ENCODE peak calls at places on chromosomes 12 and 14, in six cellular contexts. One of them, this sample, is unnamed.

GRCh38 chr14:92990456-92991430 is 67.8 kb downstream of the CHGA start:
- DNase-seq in IMR-90: no peak
- DNase-seq in neuronal stem cell: peak; percentile 6
- DNase-seq in mesenchymal stem cell: no peak
- DNase-seq in H1: no peak
- DNase-seq in trophoblast cell: no peak
- DNase-seq in this sample: no peak

GRCh38 chr14:49702725-49703124 is 9.8 kb downstream of the KLHDC1 start:
- DNase-seq in IMR-90: no peak
- DNase-seq in neuronal stem cell: no peak
- DNase-seq in mesenchymal stem cell: no peak
- DNase-seq in H1: no peak
- DNase-seq in trophoblast cell: no peak
- DNase-seq in this sample: no peak

GRCh38 chr12:1500095-1500801 is 94.1 kb downstream of the FBXL14 start:
- DNase-seq in IMR-90: peak; percentile 81
- DNase-seq in neuronal stem cell: no peak
- DNase-seq in mesenchymal stem cell: peak; percentile 79
- DNase-seq in H1: no peak
- DNase-seq in trophoblast cell: no peak
- DNase-seq in this sample: no peak

GRCh38 chr12:132622437-132623071 is 4.0 kb downstream of the P2RX2 start:
- DNase-seq in IMR-90: peak; percentile 94
- DNase-seq in neuronal stem cell: no peak
- DNase-seq in mesenchymal stem cell: peak; percentile 84
- DNase-seq in H1: no peak
- DNase-seq in trophoblast cell: peak; percentile 77
- DNase-seq in this sample: no peak

GRCh38 chr14:64807588-64807987 is 72.1 kb downstream of the SPTB start:
- DNase-seq in IMR-90: no peak
- DNase-seq in neuronal stem cell: no peak
- DNase-seq in mesenchymal stem cell: no peak
- DNase-seq in H1: no peak
- DNase-seq in trophoblast cell: no peak
- DNase-seq in this sample: no peak

GRCh38 chr12:85836716-85837100 is 499 bp upstream of the RASSF9 start:
- DNase-seq in IMR-90: no peak
- DNase-seq in neuronal stem cell: no peak
- DNase-seq in mesenchymal stem cell: peak; percentile 3
- DNase-seq in H1: no peak
- DNase-seq in trophoblast cell: no peak
- DNase-seq in this sample: peak; percentile 28

GRCh38 chr12:54439521-54440255 is 20.6 kb upstream of the ITGA5 start:
- DNase-seq in IMR-90: peak; percentile 86
- DNase-seq in neuronal stem cell: no peak
- DNase-seq in mesenchymal stem cell: peak; percentile 82
- DNase-seq in H1: no peak
- DNase-seq in trophoblast cell: peak; percentile 82
- DNase-seq in this sample: no peak

GRCh38 chr14:104520620-104521410 is 58.7 kb upstream of the C14orf180 start:
- DNase-seq in IMR-90: no peak
- DNase-seq in neuronal stem cell: no peak
- DNase-seq in mesenchymal stem cell: no peak
- DNase-seq in H1: no peak
- DNase-seq in trophoblast cell: no peak
- DNase-seq in this sample: no peak

DNA sequence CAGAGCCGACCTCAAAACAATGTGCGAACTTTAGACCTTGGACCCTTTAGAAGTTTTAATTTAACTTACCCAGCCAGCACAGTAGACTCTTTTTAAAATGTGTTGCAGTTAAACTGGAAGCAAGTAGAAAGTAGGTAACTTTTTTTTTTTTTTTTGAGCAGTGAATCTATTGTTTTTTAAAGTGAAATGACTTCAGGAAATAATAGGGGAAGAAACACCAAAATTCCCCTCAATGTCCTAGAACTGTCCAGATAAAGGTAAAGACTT is 1.1 kb upstream of the ATXN2 start:
- DNase-seq in IMR-90: no peak
- DNase-seq in neuronal stem cell: no peak
- DNase-seq in mesenchymal stem cell: no peak
- DNase-seq in H1: no peak
- DNase-seq in trophoblast cell: no peak
- DNase-seq in this sample: no peak
- H4K8ac ChIP-seq in IMR-90: peak overlapping the region; percentile 98
- H4K8ac ChIP-seq in neuronal stem cell: no peak overlapping the region
- H4K8ac ChIP-seq in mesenchymal stem cell: no peak overlapping the region
- H4K8ac ChIP-seq in H1: no peak overlapping the region
- H4K8ac ChIP-seq in trophoblast cell: no peak overlapping the region
- H4K8ac ChIP-seq in this sample: no peak overlapping the region

GRCh38 chr12:28610401-28611114 is 420.3 kb downstream of the CCDC91 start:
- DNase-seq in IMR-90: no peak
- DNase-seq in neuronal stem cell: no peak
- DNase-seq in mesenchymal stem cell: no peak
- DNase-seq in H1: no peak
- DNase-seq in trophoblast cell: no peak
- DNase-seq in this sample: no peak

GRCh38 chr12:28606967-28607557 is 416.8 kb downstream of the CCDC91 start:
- DNase-seq in IMR-90: no peak
- DNase-seq in neuronal stem cell: no peak
- DNase-seq in mesenchymal stem cell: no peak
- DNase-seq in H1: no peak
- DNase-seq in trophoblast cell: no peak
- DNase-seq in this sample: no peak

GRCh38 chr12:28611115-28611435 is 420.8 kb downstream of the CCDC91 start:
- DNase-seq in IMR-90: peak; percentile 93
- DNase-seq in neuronal stem cell: no peak
- DNase-seq in mesenchymal stem cell: peak; percentile 85
- DNase-seq in H1: no peak
- DNase-seq in trophoblast cell: no peak
- DNase-seq in this sample: no peak

DNA sequence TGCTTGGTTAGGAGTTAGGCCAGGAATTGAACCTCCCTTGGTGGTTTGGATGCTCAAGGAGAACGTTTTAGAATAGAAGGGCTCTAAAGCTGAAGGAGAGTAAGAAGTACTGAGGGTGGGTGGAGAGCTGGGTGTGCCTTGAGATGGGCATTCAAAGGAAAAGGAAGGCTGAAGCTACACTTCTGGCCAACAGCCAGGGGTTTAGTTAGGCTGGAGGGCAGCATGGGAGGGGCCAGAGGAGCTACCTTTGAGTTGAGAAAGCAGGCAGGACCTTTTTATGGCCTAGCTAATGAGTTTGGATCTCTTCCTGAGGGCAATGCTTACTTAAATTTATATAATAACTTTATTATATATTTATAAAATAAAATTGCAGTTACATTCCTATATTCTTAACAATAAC is 421.2 kb downstream of the CCDC91 start:
- DNase-seq in IMR-90: no peak
- DNase-seq in neuronal stem cell: no peak
- DNase-seq in mesenchymal stem cell: no peak
- DNase-seq in H1: no peak
- DNase-seq in trophoblast cell: no peak
- DNase-seq in this sample: no peak
- H3K14ac ChIP-seq in IMR-90: no peak overlapping the region
- H3K14ac ChIP-seq in neuronal stem cell: no peak overlapping the region
- H3K14ac ChIP-seq in mesenchymal stem cell: no peak overlapping the region
- H3K14ac ChIP-seq in H1: no peak overlapping the region
- H3K14ac ChIP-seq in trophoblast cell: no peak overlapping the region
- H3K14ac ChIP-seq in this sample: no peak overlapping the region

GRCh38 chr14:96579358-96579757 is 77.2 kb downstream of the PAPOLA start:
- DNase-seq in IMR-90: no peak
- DNase-seq in neuronal stem cell: no peak
- DNase-seq in mesenchymal stem cell: no peak
- DNase-seq in H1: no peak
- DNase-seq in trophoblast cell: no peak
- DNase-seq in this sample: no peak
- H4K8ac ChIP-seq in IMR-90: no peak overlapping the region
- H4K8ac ChIP-seq in neuronal stem cell: no peak overlapping the region
- H4K8ac ChIP-seq in mesenchymal stem cell: no peak overlapping the region
- H4K8ac ChIP-seq in H1: no peak overlapping the region
- H4K8ac ChIP-seq in trophoblast cell: no peak overlapping the region
- H4K8ac ChIP-seq in this sample: no peak overlapping the region

GRCh38 chr12:43835264-43835655 is 621 bp upstream of the TMEM117 start:
- DNase-seq in IMR-90: peak; percentile 4
- DNase-seq in neuronal stem cell: no peak
- DNase-seq in mesenchymal stem cell: peak; percentile 34
- DNase-seq in H1: no peak
- DNase-seq in trophoblast cell: no peak
- DNase-seq in this sample: no peak

GRCh38 chr12:43835656-43836454 is at the start of gene TMEM117:
- DNase-seq in IMR-90: peak; percentile 43
- DNase-seq in neuronal stem cell: peak; percentile 39
- DNase-seq in mesenchymal stem cell: peak; percentile 68
- DNase-seq in H1: peak; percentile 80
- DNase-seq in trophoblast cell: peak; percentile 62
- DNase-seq in this sample: peak; percentile 69

GRCh38 chr12:43840338-43840737 is 4.5 kb downstream of the TMEM117 start:
- DNase-seq in IMR-90: no peak
- DNase-seq in neuronal stem cell: no peak
- DNase-seq in mesenchymal stem cell: no peak
- DNase-seq in H1: no peak
- DNase-seq in trophoblast cell: no peak
- DNase-seq in this sample: no peak

GRCh38 chr12:43832506-43833168 is 3.2 kb upstream of the TMEM117 start:
- DNase-seq in IMR-90: no peak
- DNase-seq in neuronal stem cell: no peak
- DNase-seq in mesenchymal stem cell: no peak
- DNase-seq in H1: no peak
- DNase-seq in trophoblast cell: no peak
- DNase-seq in this sample: no peak

DNA sequence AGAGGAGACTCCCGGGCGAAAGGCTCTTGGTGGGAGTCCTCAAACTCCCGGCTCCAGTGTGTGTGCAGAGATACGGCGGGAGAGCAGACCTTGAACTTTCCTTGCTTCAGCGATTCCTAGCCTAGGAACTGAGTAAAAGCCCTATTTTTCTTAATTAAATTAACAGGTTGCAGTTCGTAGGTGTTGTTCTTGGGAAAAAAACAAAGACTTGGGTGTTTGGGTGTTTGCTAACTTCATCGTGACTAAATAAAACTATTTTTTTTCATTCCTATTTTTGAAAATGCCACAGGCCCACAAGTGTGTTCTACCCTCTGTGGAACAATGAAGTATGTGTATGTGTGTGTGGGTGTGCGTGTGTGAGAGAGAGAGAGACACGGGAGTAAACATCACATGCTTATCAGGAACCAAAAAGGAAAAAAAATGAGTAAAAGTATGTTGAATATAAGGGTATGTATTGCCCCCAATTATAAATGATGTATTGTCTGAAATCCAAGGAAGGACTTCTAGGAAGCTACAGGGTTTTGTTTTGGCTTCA is 641 bp downstream of the TMEM117 start:
- DNase-seq in IMR-90: peak; percentile 46
- DNase-seq in neuronal stem cell: no peak
- DNase-seq in mesenchymal stem cell: peak; percentile 61
- DNase-seq in H1: no peak
- DNase-seq in trophoblast cell: no peak
- DNase-seq in this sample: no peak
- H3K14ac ChIP-seq in IMR-90: peak overlapping the region; percentile 81
- H3K14ac ChIP-seq in neuronal stem cell: peak overlapping the region; percentile 82
- H3K14ac ChIP-seq in mesenchymal stem cell: peak overlapping the region; percentile 97
- H3K14ac ChIP-seq in H1: no peak overlapping the region
- H3K14ac ChIP-seq in trophoblast cell: peak overlapping the region; percentile 98
- H3K14ac ChIP-seq in this sample: no peak overlapping the region

GRCh38 chr14:21255385-21256101 is 13.7 kb downstream of the HNRNPC start:
- DNase-seq in IMR-90: peak; percentile 37
- DNase-seq in neuronal stem cell: no peak
- DNase-seq in mesenchymal stem cell: peak; percentile 73
- DNase-seq in H1: no peak
- DNase-seq in trophoblast cell: peak; percentile 54
- DNase-seq in this sample: no peak

GRCh38 chr14:21258194-21258888 is 10.9 kb downstream of the HNRNPC start:
- DNase-seq in IMR-90: no peak
- DNase-seq in neuronal stem cell: no peak
- DNase-seq in mesenchymal stem cell: peak; percentile 16
- DNase-seq in H1: no peak
- DNase-seq in trophoblast cell: peak; percentile 4
- DNase-seq in this sample: no peak

GRCh38 chr14:21256539-21257394 is 12.5 kb downstream of the HNRNPC start:
- DNase-seq in IMR-90: no peak
- DNase-seq in neuronal stem cell: no peak
- DNase-seq in mesenchymal stem cell: no peak
- DNase-seq in H1: no peak
- DNase-seq in trophoblast cell: no peak
- DNase-seq in this sample: no peak

GRCh38 chr14:21258889-21259787 is 10.1 kb downstream of the HNRNPC start:
- DNase-seq in IMR-90: no peak
- DNase-seq in neuronal stem cell: no peak
- DNase-seq in mesenchymal stem cell: peak; percentile 8
- DNase-seq in H1: no peak
- DNase-seq in trophoblast cell: peak; percentile 23
- DNase-seq in this sample: no peak

GRCh38 chr14:21257395-21258193 is 11.6 kb downstream of the HNRNPC start:
- DNase-seq in IMR-90: no peak
- DNase-seq in neuronal stem cell: no peak
- DNase-seq in mesenchymal stem cell: peak; percentile 32
- DNase-seq in H1: no peak
- DNase-seq in trophoblast cell: peak; percentile 9
- DNase-seq in this sample: no peak
- H4K8ac ChIP-seq in IMR-90: no peak overlapping the region
- H4K8ac ChIP-seq in neuronal stem cell: no peak overlapping the region
- H4K8ac ChIP-seq in mesenchymal stem cell: no peak overlapping the region
- H4K8ac ChIP-seq in H1: no peak overlapping the region
- H4K8ac ChIP-seq in trophoblast cell: no peak overlapping the region
- H4K8ac ChIP-seq in this sample: no peak overlapping the region

DNA sequence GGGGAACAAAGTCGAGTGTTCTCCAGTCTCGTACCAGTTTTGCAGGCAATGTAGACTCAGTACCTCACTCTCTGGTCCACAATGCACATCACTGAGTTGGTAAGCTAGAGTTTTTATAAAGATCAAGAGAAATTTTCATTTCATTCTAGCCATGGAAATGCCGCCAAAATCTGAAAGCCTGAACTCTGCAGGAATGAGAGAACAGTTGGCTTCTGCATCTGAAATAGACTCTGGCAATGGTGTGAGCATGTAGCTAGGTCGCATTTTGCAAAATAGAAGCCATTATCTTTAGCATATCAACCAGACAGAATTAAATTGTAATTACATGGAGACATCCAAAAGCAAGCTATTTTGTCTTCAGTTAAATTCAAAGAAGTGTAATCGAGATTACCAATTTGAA is 381.0 kb downstream of the NOVA1 start:
- DNase-seq in IMR-90: no peak
- DNase-seq in neuronal stem cell: no peak
- DNase-seq in mesenchymal stem cell: no peak
- DNase-seq in H1: no peak
- DNase-seq in trophoblast cell: no peak
- DNase-seq in this sample: no peak
- H3K14ac ChIP-seq in IMR-90: no peak overlapping the region
- H3K14ac ChIP-seq in neuronal stem cell: no peak overlapping the region
- H3K14ac ChIP-seq in mesenchymal stem cell: no peak overlapping the region
- H3K14ac ChIP-seq in H1: no peak overlapping the region
- H3K14ac ChIP-seq in trophoblast cell: no peak overlapping the region
- H3K14ac ChIP-seq in this sample: no peak overlapping the region

This sample was measured in H9.